ENCODE peak calls at places on chromosomes 6 and 20, in five cellular contexts. One of them, this sample, is unnamed.

GRCh38 chr6:11298651-11299420 is 66.4 kb upstream of the NEDD9 start:
- DNase-seq in GM12878: no peak
- DNase-seq in HepG2: peak
- DNase-seq in K562: no peak
- DNase-seq in SK-N-SH: no peak
- DNase-seq in this sample: no peak

GRCh38 chr20:34549929-34550305 is 8.6 kb upstream of the MAP1LC3A start:
- DNase-seq in GM12878: no peak
- DNase-seq in HepG2: no peak
- DNase-seq in K562: no peak
- DNase-seq in SK-N-SH: no peak
- DNase-seq in this sample: no peak

GRCh38 chr20:48298851-48299484 is 513.7 kb upstream of the SULF2 start:
- DNase-seq in GM12878: no peak
- DNase-seq in HepG2: peak
- DNase-seq in K562: peak
- DNase-seq in SK-N-SH: peak
- DNase-seq in this sample: no peak

GRCh38 chr6:34142046-34142445 is 3.8 kb downstream of the GRM4 start:
- DNase-seq in GM12878: no peak
- DNase-seq in HepG2: no peak
- DNase-seq in K562: no peak
- DNase-seq in SK-N-SH: no peak
- DNase-seq in this sample: no peak

GRCh38 chr6:14889698-14890593 is 355.9 kb upstream of the JARID2 start:
- DNase-seq in GM12878: no peak
- DNase-seq in HepG2: no peak
- DNase-seq in K562: peak
- DNase-seq in SK-N-SH: no peak
- DNase-seq in this sample: no peak

GRCh38 chr20:55533601-55534000 is 471.7 kb downstream of the CBLN4 start:
- DNase-seq in GM12878: no peak
- DNase-seq in HepG2: no peak
- DNase-seq in K562: no peak
- DNase-seq in SK-N-SH: no peak
- DNase-seq in this sample: no peak

GRCh38 chr6:71489736-71490135 is 201.1 kb downstream of the OGFRL1 start:
- DNase-seq in GM12878: no peak
- DNase-seq in HepG2: peak
- DNase-seq in K562: no peak
- DNase-seq in SK-N-SH: no peak
- DNase-seq in this sample: no peak

GRCh38 chr6:35392111-35392702 is 49.8 kb downstream of the PPARD start:
- DNase-seq in GM12878: no peak
- DNase-seq in HepG2: peak
- DNase-seq in K562: no peak
- DNase-seq in SK-N-SH: no peak
- DNase-seq in this sample: no peak

GRCh38 chr20:60060006-60060557 is 101.9 kb downstream of the CDH26 start:
- DNase-seq in GM12878: no peak
- DNase-seq in HepG2: no peak
- DNase-seq in K562: no peak
- DNase-seq in SK-N-SH: no peak
- DNase-seq in this sample: no peak

GRCh38 chr6:12363651-12364381 is 73.7 kb downstream of the EDN1 start:
- DNase-seq in GM12878: peak
- DNase-seq in HepG2: peak
- DNase-seq in K562: no peak
- DNase-seq in SK-N-SH: no peak
- DNase-seq in this sample: no peak

GRCh38 chr6:119379809-119380208 is 30.2 kb upstream of the MAN1A1 start:
- DNase-seq in GM12878: no peak
- DNase-seq in HepG2: no peak
- DNase-seq in K562: peak
- DNase-seq in SK-N-SH: no peak
- DNase-seq in this sample: no peak

GRCh38 chr20:59814835-59815340 is 118.5 kb downstream of the SYCP2 start:
- DNase-seq in GM12878: no peak
- DNase-seq in HepG2: no peak
- DNase-seq in K562: no peak
- DNase-seq in SK-N-SH: no peak
- DNase-seq in this sample: no peak

GRCh38 chr6:103797738-103798137 is 1062.0 kb downstream of the HACE1 start:
- DNase-seq in GM12878: no peak
- DNase-seq in HepG2: no peak
- DNase-seq in K562: no peak
- DNase-seq in SK-N-SH: no peak
- DNase-seq in this sample: no peak

GRCh38 chr20:63309261-63310071 is 16.5 kb downstream of the COL20A1 start:
- DNase-seq in GM12878: no peak
- DNase-seq in HepG2: peak
- DNase-seq in K562: peak
- DNase-seq in SK-N-SH: peak
- DNase-seq in this sample: peak

GRCh38 chr6:133977983-133978895 is 25.2 kb downstream of the TBPL1 start:
- DNase-seq in GM12878: no peak
- DNase-seq in HepG2: no peak
- DNase-seq in K562: no peak
- DNase-seq in SK-N-SH: peak
- DNase-seq in this sample: no peak

GRCh38 chr20:47464380-47465101 is 37.1 kb upstream of the NCOA3 start:
- DNase-seq in GM12878: no peak
- DNase-seq in HepG2: peak
- DNase-seq in K562: peak
- DNase-seq in SK-N-SH: peak
- DNase-seq in this sample: peak

GRCh38 chr6:149013932-149014331 is 267.1 kb downstream of the UST start:
- DNase-seq in GM12878: no peak
- DNase-seq in HepG2: no peak
- DNase-seq in K562: no peak
- DNase-seq in SK-N-SH: no peak
- DNase-seq in this sample: no peak

GRCh38 chr6:73714227-73714626 is 18.2 kb downstream of the CD109 start:
- DNase-seq in GM12878: no peak
- DNase-seq in HepG2: no peak
- DNase-seq in K562: no peak
- DNase-seq in SK-N-SH: no peak
- DNase-seq in this sample: no peak

GRCh38 chr6:34083227-34083889 is 62.5 kb downstream of the GRM4 start:
- DNase-seq in GM12878: no peak
- DNase-seq in HepG2: no peak
- DNase-seq in K562: no peak
- DNase-seq in SK-N-SH: no peak
- DNase-seq in this sample: no peak

GRCh38 chr6:87573307-87574024 is 16.3 kb downstream of the RARS2 start:
- DNase-seq in GM12878: no peak
- DNase-seq in HepG2: peak
- DNase-seq in K562: no peak
- DNase-seq in SK-N-SH: no peak
- DNase-seq in this sample: no peak

GRCh38 chr20:59678286-59678685 is 73.9 kb downstream of the PHACTR3 start:
- DNase-seq in GM12878: no peak
- DNase-seq in HepG2: no peak
- DNase-seq in K562: no peak
- DNase-seq in SK-N-SH: no peak
- DNase-seq in this sample: no peak

GRCh38 chr20:11144114-11144513 is 470.3 kb upstream of the JAG1 start:
- DNase-seq in GM12878: no peak
- DNase-seq in HepG2: no peak
- DNase-seq in K562: no peak
- DNase-seq in SK-N-SH: no peak
- DNase-seq in this sample: no peak

GRCh38 chr20:9136114-9136513 is 67.2 kb downstream of the PLCB4 start:
- DNase-seq in GM12878: no peak
- DNase-seq in HepG2: no peak
- DNase-seq in K562: peak
- DNase-seq in SK-N-SH: no peak
- DNase-seq in this sample: no peak

GRCh38 chr6:167956983-167957492 is 40.4 kb upstream of the KIF25 start:
- DNase-seq in GM12878: no peak
- DNase-seq in HepG2: peak
- DNase-seq in K562: no peak
- DNase-seq in SK-N-SH: no peak
- DNase-seq in this sample: no peak

GRCh38 chr6:14722001-14722567 is 523.8 kb upstream of the JARID2 start:
- DNase-seq in GM12878: no peak
- DNase-seq in HepG2: no peak
- DNase-seq in K562: no peak
- DNase-seq in SK-N-SH: no peak
- DNase-seq in this sample: no peak

GRCh38 chr20:57332105-57333089 is 2.8 kb downstream of the SPO11 start:
- DNase-seq in GM12878: no peak
- DNase-seq in HepG2: no peak
- DNase-seq in K562: no peak
- DNase-seq in SK-N-SH: no peak
- DNase-seq in this sample: no peak

GRCh38 chr20:9515761-9516657 is 1.6 kb downstream of the LAMP5 start:
- DNase-seq in GM12878: no peak
- DNase-seq in HepG2: no peak
- DNase-seq in K562: no peak
- DNase-seq in SK-N-SH: peak
- DNase-seq in this sample: no peak

GRCh38 chr6:79632580-79632979 is 1.5 kb downstream of the SH3BGRL2 start:
- DNase-seq in GM12878: no peak
- DNase-seq in HepG2: peak
- DNase-seq in K562: peak
- DNase-seq in SK-N-SH: no peak
- DNase-seq in this sample: no peak

GRCh38 chr6:79630400-79630882 is 688 bp upstream of the SH3BGRL2 start:
- DNase-seq in GM12878: no peak
- DNase-seq in HepG2: no peak
- DNase-seq in K562: no peak
- DNase-seq in SK-N-SH: no peak
- DNase-seq in this sample: no peak

GRCh38 chr6:79631800-79632172 is 657 bp downstream of the SH3BGRL2 start:
- DNase-seq in GM12878: no peak
- DNase-seq in HepG2: no peak
- DNase-seq in K562: no peak
- DNase-seq in SK-N-SH: no peak
- DNase-seq in this sample: no peak

GRCh38 chr6:79628466-79629288 is 2.5 kb upstream of the SH3BGRL2 start:
- DNase-seq in GM12878: no peak
- DNase-seq in HepG2: no peak
- DNase-seq in K562: no peak
- DNase-seq in SK-N-SH: no peak
- DNase-seq in this sample: no peak

GRCh38 chr6:79630883-79631799 is at the start of gene SH3BGRL2:
- DNase-seq in GM12878: no peak
- DNase-seq in HepG2: peak
- DNase-seq in K562: peak
- DNase-seq in SK-N-SH: peak
- DNase-seq in this sample: peak
- TF ChIP-seq FOXM1 in GM12878: no peak
- TF ChIP-seq FOXM1 in HepG2: no peak
- TF ChIP-seq FOXM1 in K562: peak
- TF ChIP-seq FOXM1 in SK-N-SH: no peak
- TF ChIP-seq FOXM1 in this sample: no peak

DNA sequence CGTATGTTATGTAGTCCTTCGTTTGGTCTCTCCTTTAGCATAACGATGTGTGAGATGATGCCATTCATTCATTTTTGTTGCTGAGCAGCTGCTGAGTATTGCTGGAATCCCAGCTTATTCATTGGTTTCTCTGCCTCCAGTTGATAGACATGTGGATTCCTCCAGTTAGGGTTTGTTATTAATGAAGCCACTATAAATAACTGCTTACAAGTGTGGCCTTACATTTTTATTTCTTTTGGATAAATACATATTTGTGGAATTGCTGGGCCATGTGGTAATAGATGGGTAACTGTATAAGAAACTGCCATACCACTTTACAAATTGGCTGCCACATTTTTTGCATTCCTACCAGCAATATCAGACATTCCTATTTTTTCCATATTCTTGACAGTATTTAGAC is 2.6 kb upstream of the HLA-B start:
- DNase-seq in GM12878: no peak
- DNase-seq in HepG2: no peak
- DNase-seq in K562: no peak
- DNase-seq in SK-N-SH: no peak
- DNase-seq in this sample: no peak
- TF ChIP-seq FOXM1 in GM12878: no peak
- TF ChIP-seq FOXM1 in HepG2: no peak
- TF ChIP-seq FOXM1 in K562: no peak
- TF ChIP-seq FOXM1 in SK-N-SH: no peak
- TF ChIP-seq FOXM1 in this sample: no peak

GRCh38 chr6:154732824-154733609 is at the start of gene SCAF8:
- DNase-seq in GM12878: peak
- DNase-seq in HepG2: peak
- DNase-seq in K562: peak
- DNase-seq in SK-N-SH: peak
- DNase-seq in this sample: peak

GRCh38 chr6:154736613-154737259 is 3.5 kb downstream of the SCAF8 start:
- DNase-seq in GM12878: no peak
- DNase-seq in HepG2: no peak
- DNase-seq in K562: no peak
- DNase-seq in SK-N-SH: no peak
- DNase-seq in this sample: no peak

GRCh38 chr6:154733610-154734379 is 579 bp downstream of the SCAF8 start:
- DNase-seq in GM12878: peak
- DNase-seq in HepG2: peak
- DNase-seq in K562: peak
- DNase-seq in SK-N-SH: peak
- DNase-seq in this sample: peak

GRCh38 chr6:154731296-154732218 is 1.7 kb upstream of the SCAF8 start:
- DNase-seq in GM12878: no peak
- DNase-seq in HepG2: no peak
- DNase-seq in K562: peak
- DNase-seq in SK-N-SH: peak
- DNase-seq in this sample: peak

DNA sequence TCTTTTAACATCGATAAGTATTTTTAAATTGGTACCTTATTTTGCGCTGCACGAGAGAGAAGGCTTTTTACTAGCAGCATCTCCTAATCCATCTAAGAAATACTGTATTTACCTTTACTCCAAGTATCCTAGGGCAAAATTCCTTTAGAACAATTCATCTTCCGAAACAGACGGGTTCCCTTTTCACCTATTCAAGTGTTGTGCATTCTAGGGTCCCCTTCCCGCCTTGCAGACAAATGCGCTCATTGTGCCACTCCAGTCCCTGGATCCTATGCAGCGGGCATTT is 735 bp upstream of the SCAF8 start:
- DNase-seq in GM12878: no peak
- DNase-seq in HepG2: no peak
- DNase-seq in K562: no peak
- DNase-seq in SK-N-SH: peak
- DNase-seq in this sample: no peak
- TF ChIP-seq FOXM1 in GM12878: no peak
- TF ChIP-seq FOXM1 in HepG2: no peak
- TF ChIP-seq FOXM1 in K562: no peak
- TF ChIP-seq FOXM1 in SK-N-SH: no peak
- TF ChIP-seq FOXM1 in this sample: no peak

DNA sequence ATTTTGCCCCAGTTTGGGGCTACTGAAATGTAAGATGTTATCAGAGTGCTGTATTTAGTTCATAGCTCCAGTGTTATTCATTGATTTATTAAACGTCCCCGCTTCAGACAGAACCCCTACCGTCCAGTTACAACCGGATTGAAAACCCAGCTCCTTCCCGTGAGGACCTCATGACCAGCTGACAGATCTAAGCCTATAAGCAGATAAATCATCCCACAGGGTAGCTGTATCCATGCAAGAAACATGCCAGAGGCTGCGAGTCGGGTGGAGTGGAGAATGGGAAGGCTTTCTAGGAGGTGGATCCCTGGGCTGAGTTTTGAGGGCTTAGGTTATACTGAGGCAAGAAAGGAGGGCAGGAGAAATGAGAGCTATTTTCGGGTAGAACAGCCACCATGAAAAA is 260.0 kb downstream of the ARID1B start:
- DNase-seq in GM12878: no peak
- DNase-seq in HepG2: no peak
- DNase-seq in K562: no peak
- DNase-seq in SK-N-SH: no peak
- DNase-seq in this sample: no peak
- TF ChIP-seq FOXM1 in GM12878: no peak
- TF ChIP-seq FOXM1 in HepG2: no peak
- TF ChIP-seq FOXM1 in K562: no peak
- TF ChIP-seq FOXM1 in SK-N-SH: no peak
- TF ChIP-seq FOXM1 in this sample: no peak

This sample was measured in HEK293T.